ENCODE peak calls at places on chromosomes 3 and 15, in seven cellular contexts. One of them, this sample, is unnamed.

GRCh38 chr15:52440414-52440813 is 88.3 kb downstream of the MYO5A start:
- DNase-seq in progenitor cell of endocrine pancreas: no peak
- DNase-seq in M059J: peak
- DNase-seq in heart left ventricle: no peak
- DNase-seq in stimulated activated CD8-positive, alpha-beta memory T cell treated with anti-CD3 and anti-CD28 coated beads, Interleukin-7, amount 100 ng/mL, for 48 hours: no peak
- DNase-seq in B cell: no peak
- DNase-seq in GM12892: no peak
- DNase-seq in this sample: no peak

GRCh38 chr3:195580733-195581443 is 2.9 kb downstream of the APOD start:
- DNase-seq in progenitor cell of endocrine pancreas: no peak
- DNase-seq in M059J: no peak
- DNase-seq in heart left ventricle: no peak
- DNase-seq in stimulated activated CD8-positive, alpha-beta memory T cell treated with anti-CD3 and anti-CD28 coated beads, Interleukin-7, amount 100 ng/mL, for 48 hours: no peak
- DNase-seq in B cell: no peak
- DNase-seq in GM12892: no peak
- DNase-seq in this sample: no peak

GRCh38 chr15:47523669-47524068 is 193.6 kb upstream of the SEMA6D start:
- DNase-seq in progenitor cell of endocrine pancreas: no peak
- DNase-seq in M059J: peak
- DNase-seq in heart left ventricle: no peak
- DNase-seq in stimulated activated CD8-positive, alpha-beta memory T cell treated with anti-CD3 and anti-CD28 coated beads, Interleukin-7, amount 100 ng/mL, for 48 hours: no peak
- DNase-seq in B cell: no peak
- DNase-seq in GM12892: no peak
- DNase-seq in this sample: no peak

GRCh38 chr3:126658584-126658983 is 3.7 kb upstream of the TXNRD3 start:
- DNase-seq in progenitor cell of endocrine pancreas: no peak
- DNase-seq in M059J: no peak
- DNase-seq in heart left ventricle: no peak
- DNase-seq in stimulated activated CD8-positive, alpha-beta memory T cell treated with anti-CD3 and anti-CD28 coated beads, Interleukin-7, amount 100 ng/mL, for 48 hours: no peak
- DNase-seq in B cell: no peak
- DNase-seq in GM12892: no peak
- DNase-seq in this sample: no peak

GRCh38 chr3:177800565-177800964 is 603.3 kb upstream of the TBL1XR1 start:
- DNase-seq in progenitor cell of endocrine pancreas: no peak
- DNase-seq in M059J: peak
- DNase-seq in heart left ventricle: no peak
- DNase-seq in stimulated activated CD8-positive, alpha-beta memory T cell treated with anti-CD3 and anti-CD28 coated beads, Interleukin-7, amount 100 ng/mL, for 48 hours: no peak
- DNase-seq in B cell: no peak
- DNase-seq in GM12892: no peak
- DNase-seq in this sample: no peak

GRCh38 chr3:38438421-38438820 is 15.3 kb upstream of the ACVR2B start:
- DNase-seq in progenitor cell of endocrine pancreas: no peak
- DNase-seq in M059J: peak
- DNase-seq in heart left ventricle: peak
- DNase-seq in stimulated activated CD8-positive, alpha-beta memory T cell treated with anti-CD3 and anti-CD28 coated beads, Interleukin-7, amount 100 ng/mL, for 48 hours: no peak
- DNase-seq in B cell: no peak
- DNase-seq in GM12892: no peak
- DNase-seq in this sample: no peak

GRCh38 chr3:157290761-157291160 is 130.8 kb upstream of the CCNL1 start:
- DNase-seq in progenitor cell of endocrine pancreas: no peak
- DNase-seq in M059J: peak
- DNase-seq in heart left ventricle: no peak
- DNase-seq in stimulated activated CD8-positive, alpha-beta memory T cell treated with anti-CD3 and anti-CD28 coated beads, Interleukin-7, amount 100 ng/mL, for 48 hours: no peak
- DNase-seq in B cell: no peak
- DNase-seq in GM12892: no peak
- DNase-seq in this sample: no peak

GRCh38 chr15:57476533-57476975 is 100.2 kb downstream of the CGNL1 start:
- DNase-seq in progenitor cell of endocrine pancreas: no peak
- DNase-seq in M059J: peak
- DNase-seq in heart left ventricle: no peak
- DNase-seq in stimulated activated CD8-positive, alpha-beta memory T cell treated with anti-CD3 and anti-CD28 coated beads, Interleukin-7, amount 100 ng/mL, for 48 hours: no peak
- DNase-seq in B cell: no peak
- DNase-seq in GM12892: no peak
- DNase-seq in this sample: no peak

GRCh38 chr3:80769683-80770082 is 991.8 kb downstream of the GBE1 start:
- DNase-seq in progenitor cell of endocrine pancreas: no peak
- DNase-seq in M059J: no peak
- DNase-seq in heart left ventricle: no peak
- DNase-seq in stimulated activated CD8-positive, alpha-beta memory T cell treated with anti-CD3 and anti-CD28 coated beads, Interleukin-7, amount 100 ng/mL, for 48 hours: no peak
- DNase-seq in B cell: no peak
- DNase-seq in GM12892: no peak
- DNase-seq in this sample: no peak

GRCh38 chr3:66153961-66154923 is 66.6 kb upstream of the SLC25A26 start:
- DNase-seq in progenitor cell of endocrine pancreas: no peak
- DNase-seq in M059J: no peak
- DNase-seq in heart left ventricle: peak
- DNase-seq in stimulated activated CD8-positive, alpha-beta memory T cell treated with anti-CD3 and anti-CD28 coated beads, Interleukin-7, amount 100 ng/mL, for 48 hours: no peak
- DNase-seq in B cell: no peak
- DNase-seq in GM12892: no peak
- DNase-seq in this sample: no peak

GRCh38 chr3:72265250-72265649 is 480.3 kb upstream of the PROK2 start:
- DNase-seq in progenitor cell of endocrine pancreas: no peak
- DNase-seq in M059J: no peak
- DNase-seq in heart left ventricle: no peak
- DNase-seq in stimulated activated CD8-positive, alpha-beta memory T cell treated with anti-CD3 and anti-CD28 coated beads, Interleukin-7, amount 100 ng/mL, for 48 hours: no peak
- DNase-seq in B cell: no peak
- DNase-seq in GM12892: no peak
- DNase-seq in this sample: no peak

GRCh38 chr3:28077566-28077965 is 163.9 kb upstream of the CMC1 start:
- DNase-seq in progenitor cell of endocrine pancreas: no peak
- DNase-seq in M059J: peak
- DNase-seq in heart left ventricle: no peak
- DNase-seq in stimulated activated CD8-positive, alpha-beta memory T cell treated with anti-CD3 and anti-CD28 coated beads, Interleukin-7, amount 100 ng/mL, for 48 hours: no peak
- DNase-seq in B cell: no peak
- DNase-seq in GM12892: no peak
- DNase-seq in this sample: no peak

GRCh38 chr3:130473416-130473815 is 43.6 kb upstream of the COL6A6 start:
- DNase-seq in progenitor cell of endocrine pancreas: no peak
- DNase-seq in M059J: no peak
- DNase-seq in heart left ventricle: no peak
- DNase-seq in stimulated activated CD8-positive, alpha-beta memory T cell treated with anti-CD3 and anti-CD28 coated beads, Interleukin-7, amount 100 ng/mL, for 48 hours: no peak
- DNase-seq in B cell: no peak
- DNase-seq in GM12892: no peak
- DNase-seq in this sample: no peak

GRCh38 chr3:193870376-193871092 is 265.4 kb upstream of the HES1 start:
- DNase-seq in progenitor cell of endocrine pancreas: no peak
- DNase-seq in M059J: peak
- DNase-seq in heart left ventricle: no peak
- DNase-seq in stimulated activated CD8-positive, alpha-beta memory T cell treated with anti-CD3 and anti-CD28 coated beads, Interleukin-7, amount 100 ng/mL, for 48 hours: no peak
- DNase-seq in B cell: no peak
- DNase-seq in GM12892: no peak
- DNase-seq in this sample: no peak

GRCh38 chr15:41377978-41378377 is 24.3 kb downstream of the NDUFAF1 start:
- DNase-seq in progenitor cell of endocrine pancreas: no peak
- DNase-seq in M059J: peak
- DNase-seq in heart left ventricle: no peak
- DNase-seq in stimulated activated CD8-positive, alpha-beta memory T cell treated with anti-CD3 and anti-CD28 coated beads, Interleukin-7, amount 100 ng/mL, for 48 hours: no peak
- DNase-seq in B cell: no peak
- DNase-seq in GM12892: no peak
- DNase-seq in this sample: no peak

GRCh38 chr3:57586778-57587177 is 10.4 kb downstream of the ARF4 start:
- DNase-seq in progenitor cell of endocrine pancreas: no peak
- DNase-seq in M059J: no peak
- DNase-seq in heart left ventricle: no peak
- DNase-seq in stimulated activated CD8-positive, alpha-beta memory T cell treated with anti-CD3 and anti-CD28 coated beads, Interleukin-7, amount 100 ng/mL, for 48 hours: no peak
- DNase-seq in B cell: no peak
- DNase-seq in GM12892: no peak
- DNase-seq in this sample: no peak

GRCh38 chr3:21962456-21962855 is 211.4 kb upstream of the ZNF385D start:
- DNase-seq in progenitor cell of endocrine pancreas: no peak
- DNase-seq in M059J: no peak
- DNase-seq in heart left ventricle: no peak
- DNase-seq in stimulated activated CD8-positive, alpha-beta memory T cell treated with anti-CD3 and anti-CD28 coated beads, Interleukin-7, amount 100 ng/mL, for 48 hours: no peak
- DNase-seq in B cell: no peak
- DNase-seq in GM12892: no peak
- DNase-seq in this sample: no peak

GRCh38 chr3:186220365-186220764 is 111.5 kb upstream of the ETV5 start:
- DNase-seq in progenitor cell of endocrine pancreas: no peak
- DNase-seq in M059J: peak
- DNase-seq in heart left ventricle: no peak
- DNase-seq in stimulated activated CD8-positive, alpha-beta memory T cell treated with anti-CD3 and anti-CD28 coated beads, Interleukin-7, amount 100 ng/mL, for 48 hours: peak
- DNase-seq in B cell: no peak
- DNase-seq in GM12892: no peak
- DNase-seq in this sample: no peak

GRCh38 chr3:179613807-179614206 is 9.2 kb downstream of the NDUFB5 start:
- DNase-seq in progenitor cell of endocrine pancreas: no peak
- DNase-seq in M059J: peak
- DNase-seq in heart left ventricle: no peak
- DNase-seq in stimulated activated CD8-positive, alpha-beta memory T cell treated with anti-CD3 and anti-CD28 coated beads, Interleukin-7, amount 100 ng/mL, for 48 hours: no peak
- DNase-seq in B cell: no peak
- DNase-seq in GM12892: no peak
- DNase-seq in this sample: no peak